ENCODE peak calls at places on chromosome 1, in seven cellular contexts. A is neural progenitor cell, R is PC-3, O is SK-N-SH, Z is GM23338, L is OCI-LY7, P is GM23248. X is an unnamed sample.

GRCh38 chr1:204249736-204250427 is 36.1 kb upstream of the GOLT1A start:
- DNase-seq in O (no peak), R (no peak), P (no peak), L (no peak), A (no peak), Z (no peak), X (no peak)

GRCh38 chr1:152348447-152348846 is 11.4 kb downstream of the FLG2 start:
- DNase-seq in R (peak; percentile 40), P (peak; percentile 14), Z (peak; percentile 13), O (no peak), A (no peak), L (peak; percentile 1), X (peak; percentile 18)

GRCh38 chr1:157133431-157133830 is 4.8 kb downstream of the ETV3 start:
- DNase-seq in R (no peak), Z (no peak), A (no peak), P (no peak), L (no peak), O (no peak), X (no peak)

GRCh38 chr1:166164995-166165660 is 1.7 kb downstream of the FAM78B start:
- DNase-seq in A (peak; percentile 89), R (no peak), L (peak; percentile 3), P (peak; percentile 77), O (peak; percentile 64), Z (peak; percentile 84), X (peak; percentile 90)

GRCh38 chr1:48003741-48004503 is 6.7 kb upstream of the TRABD2B start:
- DNase-seq in R (no peak), O (no peak), A (peak; percentile 36), Z (no peak), L (no peak), P (no peak), X (no peak)

GRCh38 chr1:175145899-175146298 is 46.7 kb downstream of the KIAA0040 start:
- DNase-seq in L (no peak), A (no peak), Z (no peak), P (no peak), R (peak; percentile 84), O (no peak), X (no peak)

GRCh38 chr1:34547043-34547674 is 207.7 kb upstream of the GJB5 start:
- DNase-seq in Z (peak; percentile 86), O (peak; percentile 18), L (no peak), A (peak; percentile 63), P (peak; percentile 16), R (peak; percentile 16), X (no peak)

GRCh38 chr1:114097109-114097508 is 56.6 kb downstream of the SYT6 start:
- DNase-seq in P (no peak), R (no peak), O (no peak), A (no peak), L (no peak), Z (no peak), X (no peak)

GRCh38 chr1:230424440-230425251 is 1.5 kb downstream of the PGBD5 start:
- DNase-seq in A (peak; percentile 64), P (peak; percentile 4), Z (peak; percentile 74), O (peak; percentile 74), L (no peak), R (no peak), X (no peak)

GRCh38 chr1:77168358-77168757 is 50.9 kb downstream of the PIGK start:
- DNase-seq in A (no peak), P (no peak), O (no peak), Z (no peak), R (peak; percentile 28), L (no peak), X (no peak)

GRCh38 chr1:115251340-115251748 is 86.7 kb downstream of the NGF start:
- DNase-seq in R (no peak), A (no peak), O (no peak), Z (no peak), L (no peak), P (peak; percentile 67), X (no peak)

GRCh38 chr1:157147037-157147436 is 8.8 kb upstream of the ETV3 start:
- DNase-seq in P (no peak), Z (no peak), A (no peak), R (no peak), O (no peak), L (no peak), X (no peak)

GRCh38 chr1:32763221-32763620 is 53.9 kb downstream of the YARS1 start:
- DNase-seq in L (no peak), Z (no peak), A (no peak), O (no peak), R (no peak), P (no peak), X (no peak)

GRCh38 chr1:51093566-51093965 is 8.5 kb upstream of the C1orf185 start:
- DNase-seq in O (no peak), Z (no peak), R (no peak), A (no peak), L (no peak), P (peak; percentile 44), X (no peak)

GRCh38 chr1:227788279-227789041 is 27.0 kb upstream of the PRSS38 start:
- DNase-seq in O (no peak), Z (peak; percentile 93), P (peak; percentile 64), L (peak; percentile 62), R (peak; percentile 86), A (peak; percentile 92), X (peak; percentile 73)

GRCh38 chr1:25677193-25677773 is 60.7 kb downstream of the MAN1C1 start:
- DNase-seq in P (no peak), L (no peak), A (no peak), Z (no peak), O (no peak), R (no peak), X (no peak)

GRCh38 chr1:235313262-235313661 is 14.7 kb downstream of the ARID4B start:
- DNase-seq in R (no peak), L (no peak), P (no peak), O (no peak), A (no peak), Z (no peak), X (no peak)

GRCh38 chr1:235304549-235305451 is 23.2 kb downstream of the ARID4B start:
- DNase-seq in Z (no peak), A (no peak), L (no peak), P (peak; percentile 15), R (no peak), O (peak; percentile 72), X (no peak)

GRCh38 chr1:235302143-235302542 is 25.8 kb downstream of the ARID4B start:
- DNase-seq in P (no peak), A (no peak), Z (no peak), O (no peak), L (no peak), R (no peak), X (no peak)

DNA sequence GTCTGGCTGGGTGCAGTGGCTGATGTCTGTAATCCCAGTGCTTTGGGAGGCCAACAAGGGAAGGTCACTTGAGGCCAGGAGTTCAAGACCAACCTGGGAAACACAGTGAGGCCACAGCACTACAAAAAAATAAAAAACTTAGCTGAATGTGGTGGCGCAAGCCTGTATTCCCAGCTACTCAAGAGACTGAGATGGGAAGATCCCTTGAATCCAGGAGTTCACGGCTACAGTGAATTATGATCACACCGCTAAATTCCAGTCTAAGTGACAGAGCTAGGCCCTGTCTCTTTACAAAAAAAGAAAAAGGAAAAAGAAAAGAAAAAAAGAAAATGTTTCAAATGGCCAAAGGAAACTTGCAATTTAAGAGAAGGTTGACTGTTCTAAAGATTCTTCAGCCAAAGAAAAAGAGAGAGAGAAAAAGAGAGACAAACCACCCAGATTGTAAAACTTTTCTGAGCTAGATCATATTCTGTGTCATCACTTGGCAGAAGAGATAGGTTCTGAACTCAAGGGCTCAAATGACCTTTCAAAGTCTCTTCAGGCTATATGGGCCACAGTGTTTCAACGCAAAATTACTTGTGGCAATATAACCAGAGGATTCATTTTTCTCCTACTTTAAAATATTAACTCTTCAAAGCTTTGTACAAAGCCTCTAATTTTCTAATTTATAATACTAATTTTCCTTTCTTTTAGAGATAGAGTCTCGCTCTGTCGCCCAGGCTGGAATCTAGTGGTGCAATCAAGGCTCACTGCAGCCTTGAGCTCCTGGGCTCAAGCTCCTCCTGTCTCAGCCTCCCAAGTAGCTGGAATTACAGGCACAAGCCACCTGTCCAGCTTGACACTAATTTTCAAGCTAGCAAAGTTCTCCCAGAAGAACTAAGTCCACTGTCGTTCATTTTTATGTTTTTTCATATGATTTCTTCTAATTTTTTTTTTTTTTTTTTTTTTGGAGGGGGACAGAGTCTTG is 20.5 kb downstream of the ARID4B start:
- DNase-seq in A (no peak), P (peak; percentile 76), O (no peak), Z (no peak), L (no peak), R (no peak), X (no peak)
- H3K4me3 ChIP-seq in A (no peak overlapping the region), P (peak overlapping the region; percentile 1), O (no peak overlapping the region), Z (no peak overlapping the region), L (no peak overlapping the region), R (no peak overlapping the region), X (no peak overlapping the region)

DNA sequence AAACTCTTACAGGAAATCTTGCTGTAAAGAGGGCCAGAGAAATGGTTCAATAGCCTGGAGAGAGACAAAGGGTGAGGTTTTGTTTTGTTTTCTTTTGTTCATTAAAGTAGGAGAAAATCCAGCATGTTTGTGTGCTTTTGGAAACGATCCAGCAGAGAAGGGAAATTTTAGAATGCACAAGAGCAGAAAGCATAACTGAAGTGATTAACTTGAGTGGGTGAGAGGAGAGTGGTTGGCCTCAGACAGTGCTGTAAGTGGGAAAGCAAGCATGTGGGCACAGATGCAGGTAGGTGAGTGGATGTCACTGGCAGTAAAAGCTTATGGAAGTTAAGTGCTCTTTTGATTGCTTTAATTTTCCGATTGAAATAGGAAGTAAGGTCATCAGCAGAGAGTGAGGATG is 50.2 kb downstream of the EEIG2 start:
- DNase-seq in R (no peak), O (no peak), Z (no peak), L (no peak), P (no peak), A (no peak), X (no peak)
- TF ChIP-seq EZH2phosphoT487 in R (no peak), O (no peak), Z (no peak), L (no peak), P (no peak), A (no peak), X (no peak)

DNA sequence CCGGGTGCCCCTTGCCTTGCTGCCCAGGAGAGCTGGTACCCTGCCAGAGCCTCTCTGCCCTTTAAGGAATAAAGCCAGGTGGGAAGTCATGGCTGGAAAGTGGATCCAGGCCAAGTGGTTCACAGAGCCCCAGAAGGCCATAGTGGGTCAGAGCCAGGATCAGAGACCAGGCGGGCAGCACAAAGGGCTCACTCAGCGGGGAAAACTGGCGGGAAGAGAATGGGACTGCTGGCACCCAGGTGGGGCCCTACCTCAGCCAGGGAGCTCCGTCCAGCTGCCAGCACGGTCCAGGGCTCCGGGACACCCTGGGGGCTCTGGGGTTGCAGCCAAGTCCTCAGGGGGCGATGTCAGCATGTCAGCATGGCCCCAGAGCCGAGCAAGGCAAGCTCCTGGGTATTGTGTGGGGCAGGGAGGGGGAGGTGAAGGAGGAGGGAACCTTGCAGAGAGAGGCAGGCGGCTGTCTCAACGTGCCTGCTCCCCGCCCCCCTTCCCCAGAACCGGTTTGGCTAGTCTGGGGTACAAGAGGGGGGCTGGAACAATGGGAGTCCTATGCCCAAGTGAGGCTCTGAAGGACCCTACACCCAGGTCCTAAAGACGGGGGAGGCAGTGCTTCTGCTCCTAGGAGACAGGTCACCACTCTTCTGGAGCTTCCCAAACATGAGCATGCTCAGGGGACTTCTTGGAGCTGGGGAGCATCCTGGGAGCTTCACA is at the start of gene ARHGEF19:
- DNase-seq in R (no peak), A (peak; percentile 54), L (no peak), P (no peak), O (no peak), Z (peak; percentile 94), X (no peak)
- H3K4me2 ChIP-seq in R (peak within 1 kb of the TSS; percentile 28), A (peak within 1 kb of the TSS; percentile 72), L (no peak within 1 kb of the TSS), P (no peak within 1 kb of the TSS), O (no peak within 1 kb of the TSS), Z (peak within 1 kb of the TSS; percentile 94), X (no peak within 1 kb of the TSS)

GRCh38 chr1:85406887-85407593 is 57.9 kb downstream of the DDAH1 start:
- DNase-seq in P (peak; percentile 98), O (no peak), Z (no peak), A (no peak), L (no peak), R (peak; percentile 91), X (no peak)
- H3K4me3 ChIP-seq in P (peak overlapping the region; percentile 45), O (no peak overlapping the region), Z (no peak overlapping the region), A (no peak overlapping the region), L (no peak overlapping the region), R (peak overlapping the region; percentile 54), X (no peak overlapping the region)

X was measured in MM.1S.